ENCODE peak calls at places on chromosomes 5 and 9, in seven cellular contexts. One of them, this sample, is unnamed.
A peak's percentile ranks its signal among the peaks of the same experiment; 100 is the strongest.

GRCh38 chr5:423233-423565 is 19.8 kb upstream of the EXOC3 start:
- DNase-seq in NB4: no peak
- DNase-seq in AG04449: no peak
- DNase-seq in PC-3: no peak
- DNase-seq in fibroblast of lung: no peak
- DNase-seq in IMR-90: no peak
- DNase-seq in heart left ventricle: no peak
- DNase-seq in this sample: no peak

GRCh38 chr5:175572922-175573321 is 84.9 kb upstream of the HRH2 start:
- DNase-seq in NB4: no peak
- DNase-seq in AG04449: no peak
- DNase-seq in PC-3: no peak
- DNase-seq in fibroblast of lung: peak; percentile 81
- DNase-seq in IMR-90: peak; percentile 15
- DNase-seq in heart left ventricle: peak; percentile 65
- DNase-seq in this sample: peak; percentile 50

GRCh38 chr5:28770307-28770706 is 1731.9 kb upstream of the CDH9 start:
- DNase-seq in NB4: no peak
- DNase-seq in AG04449: no peak
- DNase-seq in PC-3: no peak
- DNase-seq in fibroblast of lung: no peak
- DNase-seq in IMR-90: no peak
- DNase-seq in heart left ventricle: no peak
- DNase-seq in this sample: no peak

GRCh38 chr5:139839918-139840317 is 44.3 kb downstream of the PSD2 start:
- DNase-seq in NB4: no peak
- DNase-seq in AG04449: no peak
- DNase-seq in PC-3: no peak
- DNase-seq in fibroblast of lung: no peak
- DNase-seq in IMR-90: no peak
- DNase-seq in heart left ventricle: no peak
- DNase-seq in this sample: no peak

GRCh38 chr9:127903557-127904475 is 4.4 kb upstream of the ST6GALNAC6 start:
- DNase-seq in NB4: peak; percentile 40
- DNase-seq in AG04449: no peak
- DNase-seq in PC-3: no peak
- DNase-seq in fibroblast of lung: no peak
- DNase-seq in IMR-90: no peak
- DNase-seq in heart left ventricle: peak; percentile 91
- DNase-seq in this sample: no peak

GRCh38 chr5:2684606-2685005 is 66.9 kb downstream of the IRX2 start:
- DNase-seq in NB4: no peak
- DNase-seq in AG04449: no peak
- DNase-seq in PC-3: no peak
- DNase-seq in fibroblast of lung: no peak
- DNase-seq in IMR-90: no peak
- DNase-seq in heart left ventricle: no peak
- DNase-seq in this sample: no peak

GRCh38 chr5:150671509-150672236 is 10.6 kb downstream of the MYOZ3 start:
- DNase-seq in NB4: peak; percentile 53
- DNase-seq in AG04449: no peak
- DNase-seq in PC-3: no peak
- DNase-seq in fibroblast of lung: no peak
- DNase-seq in IMR-90: no peak
- DNase-seq in heart left ventricle: peak; percentile 23
- DNase-seq in this sample: no peak

GRCh38 chr5:158133369-158133768 is 274.4 kb upstream of the CLINT1 start:
- DNase-seq in NB4: no peak
- DNase-seq in AG04449: no peak
- DNase-seq in PC-3: no peak
- DNase-seq in fibroblast of lung: no peak
- DNase-seq in IMR-90: no peak
- DNase-seq in heart left ventricle: no peak
- DNase-seq in this sample: no peak

GRCh38 chr5:759781-760362 is 24.7 kb downstream of the ZDHHC11B start:
- DNase-seq in NB4: no peak
- DNase-seq in AG04449: no peak
- DNase-seq in PC-3: no peak
- DNase-seq in fibroblast of lung: no peak
- DNase-seq in IMR-90: no peak
- DNase-seq in heart left ventricle: no peak
- DNase-seq in this sample: no peak

GRCh38 chr5:14615365-14615764 is 33.8 kb downstream of the OTULINL start:
- DNase-seq in NB4: no peak
- DNase-seq in AG04449: no peak
- DNase-seq in PC-3: peak; percentile 66
- DNase-seq in fibroblast of lung: no peak
- DNase-seq in IMR-90: no peak
- DNase-seq in heart left ventricle: no peak
- DNase-seq in this sample: no peak

GRCh38 chr5:86565197-86565789 is 52.4 kb upstream of the COX7C start:
- DNase-seq in NB4: peak; percentile 5
- DNase-seq in AG04449: no peak
- DNase-seq in PC-3: no peak
- DNase-seq in fibroblast of lung: no peak
- DNase-seq in IMR-90: no peak
- DNase-seq in heart left ventricle: no peak
- DNase-seq in this sample: no peak

GRCh38 chr9:93096131-93096802 is at the start of gene CARD19:
- DNase-seq in NB4: peak; percentile 48
- DNase-seq in AG04449: no peak
- DNase-seq in PC-3: peak; percentile 35
- DNase-seq in fibroblast of lung: peak; percentile 50
- DNase-seq in IMR-90: peak; percentile 12
- DNase-seq in heart left ventricle: peak; percentile 60
- DNase-seq in this sample: no peak

GRCh38 chr5:69492391-69493234 is at the start of gene OCLN:
- DNase-seq in NB4: peak; percentile 50
- DNase-seq in AG04449: no peak
- DNase-seq in PC-3: peak; percentile 81
- DNase-seq in fibroblast of lung: peak; percentile 30
- DNase-seq in IMR-90: no peak
- DNase-seq in heart left ventricle: peak; percentile 10
- DNase-seq in this sample: no peak

GRCh38 chr9:90169490-90169889 is 473.1 kb downstream of the DIRAS2 start:
- DNase-seq in NB4: no peak
- DNase-seq in AG04449: no peak
- DNase-seq in PC-3: no peak
- DNase-seq in fibroblast of lung: no peak
- DNase-seq in IMR-90: no peak
- DNase-seq in heart left ventricle: no peak
- DNase-seq in this sample: no peak

GRCh38 chr5:106543330-106543729 is 1127.4 kb downstream of the EFNA5 start:
- DNase-seq in NB4: no peak
- DNase-seq in AG04449: no peak
- DNase-seq in PC-3: no peak
- DNase-seq in fibroblast of lung: no peak
- DNase-seq in IMR-90: no peak
- DNase-seq in heart left ventricle: no peak
- DNase-seq in this sample: no peak

GRCh38 chr5:94802450-94802849 is 184.0 kb downstream of the SLF1 start:
- DNase-seq in NB4: peak; percentile 16
- DNase-seq in AG04449: no peak
- DNase-seq in PC-3: peak; percentile 3
- DNase-seq in fibroblast of lung: peak; percentile 10
- DNase-seq in IMR-90: peak; percentile 3
- DNase-seq in heart left ventricle: no peak
- DNase-seq in this sample: no peak

GRCh38 chr9:127875306-127875966 is 2.0 kb downstream of the AK1 start:
- DNase-seq in NB4: no peak
- DNase-seq in AG04449: no peak
- DNase-seq in PC-3: no peak
- DNase-seq in fibroblast of lung: peak; percentile 80
- DNase-seq in IMR-90: peak; percentile 60
- DNase-seq in heart left ventricle: no peak
- DNase-seq in this sample: no peak

GRCh38 chr9:115674091-115674490 is 479.5 kb upstream of the PAPPA start:
- DNase-seq in NB4: no peak
- DNase-seq in AG04449: no peak
- DNase-seq in PC-3: no peak
- DNase-seq in fibroblast of lung: peak; percentile 46
- DNase-seq in IMR-90: no peak
- DNase-seq in heart left ventricle: no peak
- DNase-seq in this sample: no peak

GRCh38 chr5:178224403-178224802 is 8.2 kb downstream of the PHYKPL start:
- DNase-seq in NB4: no peak
- DNase-seq in AG04449: no peak
- DNase-seq in PC-3: no peak
- DNase-seq in fibroblast of lung: no peak
- DNase-seq in IMR-90: no peak
- DNase-seq in heart left ventricle: no peak
- DNase-seq in this sample: no peak

DNA sequence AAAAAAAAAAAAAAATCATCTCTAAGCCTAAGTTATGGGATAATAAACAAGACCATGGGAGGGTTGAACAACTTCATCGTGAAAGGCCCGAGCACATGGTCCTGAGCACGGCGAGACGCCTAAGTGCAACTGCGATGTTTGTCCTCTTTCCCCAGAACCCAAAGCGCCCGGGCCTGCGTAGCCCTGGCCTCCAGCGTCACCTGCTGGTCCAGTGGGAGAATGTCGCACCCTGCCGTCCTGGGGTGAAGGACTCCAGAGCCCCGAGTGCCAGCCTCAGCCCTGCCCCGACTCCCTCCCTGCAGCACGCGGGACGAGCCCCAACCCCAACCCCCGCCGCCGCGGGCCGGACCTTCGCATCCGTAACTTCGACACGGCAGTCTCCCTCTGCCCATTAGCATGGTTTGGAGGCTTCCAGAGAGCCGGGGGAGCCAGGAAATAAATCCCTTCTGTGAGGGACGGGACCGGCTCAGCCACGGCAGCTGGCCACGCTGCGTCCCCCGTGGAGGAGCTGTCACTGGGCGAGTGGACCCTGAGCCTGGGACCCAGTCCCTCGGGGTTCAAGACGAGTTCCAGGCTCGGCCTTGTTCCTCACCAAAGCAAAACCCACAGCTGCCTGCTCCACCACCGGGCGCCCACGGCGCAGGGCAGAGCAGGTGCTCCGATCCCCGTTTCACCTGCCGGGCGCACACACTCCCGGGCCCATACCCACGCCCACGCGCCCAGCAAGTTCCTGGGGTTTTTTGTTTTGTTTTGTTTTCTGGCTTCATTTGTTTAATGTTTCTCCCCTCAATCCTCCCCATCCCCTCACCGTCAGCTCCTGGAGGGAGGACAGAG is 132.5 kb upstream of the HAND1 start:
- DNase-seq in NB4: peak; percentile 82
- DNase-seq in AG04449: no peak
- DNase-seq in PC-3: peak; percentile 77
- DNase-seq in fibroblast of lung: peak; percentile 39
- DNase-seq in IMR-90: peak; percentile 59
- DNase-seq in heart left ventricle: peak; percentile 52
- DNase-seq in this sample: no peak
- H3K4me3 ChIP-seq in NB4: no peak overlapping the region
- H3K4me3 ChIP-seq in AG04449: peak overlapping the region; percentile 36
- H3K4me3 ChIP-seq in PC-3: peak overlapping the region; percentile 67
- H3K4me3 ChIP-seq in fibroblast of lung: peak overlapping the region; percentile 50
- H3K4me3 ChIP-seq in IMR-90: peak overlapping the region; percentile 4
- H3K4me3 ChIP-seq in heart left ventricle: peak overlapping the region; percentile 43
- H3K4me3 ChIP-seq in this sample: peak overlapping the region; percentile 48

GRCh38 chr5:39691993-39692392 is 267.2 kb upstream of the DAB2 start:
- DNase-seq in NB4: no peak
- DNase-seq in AG04449: no peak
- DNase-seq in PC-3: peak; percentile 70
- DNase-seq in fibroblast of lung: no peak
- DNase-seq in IMR-90: no peak
- DNase-seq in heart left ventricle: no peak
- DNase-seq in this sample: no peak
- TF ChIP-seq CTCF in NB4: no peak
- TF ChIP-seq CTCF in AG04449: no peak
- TF ChIP-seq CTCF in PC-3: peak; percentile 80
- TF ChIP-seq CTCF in fibroblast of lung: no peak
- TF ChIP-seq CTCF in IMR-90: no peak
- TF ChIP-seq CTCF in heart left ventricle: no peak
- TF ChIP-seq CTCF in this sample: peak; percentile 45

DNA sequence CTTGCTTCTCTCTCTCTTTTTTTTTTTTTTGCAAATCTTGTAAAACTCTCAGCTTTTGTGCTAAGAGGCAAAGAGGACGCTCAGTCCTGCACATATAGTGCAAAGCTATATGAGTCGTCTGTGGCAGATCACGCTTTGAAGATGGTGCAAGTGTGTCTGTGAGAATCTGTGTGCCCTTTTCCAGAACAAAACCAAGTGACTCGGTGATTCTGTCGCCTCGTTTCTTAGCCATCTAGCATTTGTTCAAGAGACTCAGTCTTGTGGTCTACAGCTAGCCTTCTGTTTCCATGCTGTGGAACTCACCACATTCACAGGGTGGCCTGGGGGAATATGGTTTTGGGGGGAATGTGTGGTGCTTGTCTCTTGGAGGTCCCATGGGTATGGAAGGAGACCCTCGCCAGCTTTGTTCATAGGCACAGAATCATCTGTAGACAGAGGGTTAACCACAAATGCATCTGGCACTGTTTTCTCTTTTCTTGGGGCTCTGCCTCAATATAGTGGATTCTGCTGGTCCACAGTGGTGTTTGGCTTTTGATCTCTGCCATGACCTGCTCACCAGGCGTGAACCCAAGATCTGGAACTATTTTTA is 82.1 kb downstream of the C9orf152 start:
- DNase-seq in NB4: peak; percentile 28
- DNase-seq in AG04449: no peak
- DNase-seq in PC-3: no peak
- DNase-seq in fibroblast of lung: peak; percentile 55
- DNase-seq in IMR-90: peak; percentile 41
- DNase-seq in heart left ventricle: no peak
- DNase-seq in this sample: no peak
- H3K4me3 ChIP-seq in NB4: no peak overlapping the region
- H3K4me3 ChIP-seq in AG04449: no peak overlapping the region
- H3K4me3 ChIP-seq in PC-3: no peak overlapping the region
- H3K4me3 ChIP-seq in fibroblast of lung: peak overlapping the region; percentile 30
- H3K4me3 ChIP-seq in IMR-90: peak overlapping the region; percentile 24
- H3K4me3 ChIP-seq in heart left ventricle: peak overlapping the region; percentile 50
- H3K4me3 ChIP-seq in this sample: peak overlapping the region; percentile 53

DNA sequence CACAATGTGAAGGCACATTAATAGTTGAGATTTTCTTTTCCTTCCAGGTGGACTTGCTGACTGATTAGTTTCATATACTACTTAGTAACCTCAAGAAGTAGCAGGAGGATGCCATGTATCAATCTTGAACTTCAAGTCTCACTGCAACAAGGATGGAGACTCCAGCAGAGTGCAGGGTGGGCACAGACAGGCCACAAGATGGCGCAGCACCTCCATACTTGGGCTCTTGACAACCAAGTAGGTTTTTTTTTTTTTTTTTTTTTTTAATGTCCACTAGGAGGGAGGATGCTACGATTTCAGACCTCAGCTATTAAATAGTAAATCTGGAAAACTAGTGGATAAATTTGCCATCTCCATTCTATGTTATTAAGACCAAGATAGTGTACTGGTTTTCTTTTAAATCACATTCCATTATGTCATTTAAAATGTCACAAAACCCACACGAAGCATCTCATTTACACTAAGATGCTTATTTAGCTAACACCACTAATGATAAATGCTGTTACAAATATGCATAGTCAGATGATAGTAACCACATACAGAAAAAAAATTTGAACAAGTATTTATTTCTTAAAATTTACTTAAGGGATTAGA is 58.6 kb downstream of the IL6ST start:
- DNase-seq in NB4: peak; percentile 85
- DNase-seq in AG04449: peak; percentile 38
- DNase-seq in PC-3: peak; percentile 72
- DNase-seq in fibroblast of lung: peak; percentile 81
- DNase-seq in IMR-90: peak; percentile 92
- DNase-seq in heart left ventricle: peak; percentile 73
- DNase-seq in this sample: no peak
- TF ChIP-seq CTCF in NB4: peak; percentile 88
- TF ChIP-seq CTCF in AG04449: peak; percentile 87
- TF ChIP-seq CTCF in PC-3: peak; percentile 88
- TF ChIP-seq CTCF in fibroblast of lung: peak; percentile 90
- TF ChIP-seq CTCF in IMR-90: peak; percentile 91
- TF ChIP-seq CTCF in heart left ventricle: peak; percentile 89
- TF ChIP-seq CTCF in this sample: peak; percentile 98

GRCh38 chr5:168365581-168366081 is 74.2 kb downstream of the WWC1 start:
- DNase-seq in NB4: no peak
- DNase-seq in AG04449: no peak
- DNase-seq in PC-3: peak; percentile 75
- DNase-seq in fibroblast of lung: peak; percentile 20
- DNase-seq in IMR-90: peak; percentile 58
- DNase-seq in heart left ventricle: no peak
- DNase-seq in this sample: no peak
- H3K4me3 ChIP-seq in NB4: no peak overlapping the region
- H3K4me3 ChIP-seq in AG04449: no peak overlapping the region
- H3K4me3 ChIP-seq in PC-3: peak overlapping the region; percentile 43
- H3K4me3 ChIP-seq in fibroblast of lung: no peak overlapping the region
- H3K4me3 ChIP-seq in IMR-90: no peak overlapping the region
- H3K4me3 ChIP-seq in heart left ventricle: no peak overlapping the region
- H3K4me3 ChIP-seq in this sample: peak overlapping the region; percentile 10

This sample was measured in epithelial cell of proximal tubule.